ENCODE peak calls at places on chromosome 16, in nine cellular contexts. H is K562, E is WERI-Rb-1, D is IMR-90, X is HL-60, Z is astrocyte, O is cardiac muscle cell, A is stomach, V is dorsolateral prefrontal cortex. P is an unnamed sample.
A peak's percentile ranks its signal among the peaks of the same experiment; 100 is the strongest.

GRCh38 chr16:78768723-78769122 is 669.3 kb downstream of the WWOX start:
- DNase-seq in Z (no peak), E (no peak), H (no peak), X (no peak), A (no peak), D (no peak), V (no peak), O (no peak), P (no peak)

GRCh38 chr16:2777231-2777902 is at the start of gene ELOB:
- DNase-seq in A (peak; percentile 92), V (peak; percentile 76), O (peak; percentile 92), X (peak; percentile 85), E (peak; percentile 86), H (peak; percentile 95), D (peak; percentile 73), Z (peak; percentile 47), P (peak; percentile 24)

GRCh38 chr16:28292731-28293588 is 635 bp downstream of the SBK1 start:
- DNase-seq in V (no peak), X (no peak), D (no peak), Z (no peak), H (no peak), E (peak; percentile 65), O (peak; percentile 57), A (no peak), P (no peak)

GRCh38 chr16:64745275-64745674 is 376.6 kb downstream of the CDH11 start:
- DNase-seq in X (no peak), H (no peak), A (no peak), D (peak; percentile 3), O (no peak), V (no peak), Z (no peak), E (no peak), P (no peak)

GRCh38 chr16:77434365-77435239 is at the start of gene ADAMTS18:
- DNase-seq in Z (no peak), X (no peak), O (peak; percentile 25), D (no peak), E (peak; percentile 16), H (no peak), V (no peak), A (no peak), P (no peak)

GRCh38 chr16:57648590-57649442 is 19.3 kb upstream of the ADGRG3 start:
- DNase-seq in X (peak; percentile 83), Z (no peak), O (peak; percentile 84), H (peak; percentile 91), A (peak; percentile 90), E (peak; percentile 80), D (peak; percentile 62), V (no peak), P (no peak)

GRCh38 chr16:87854053-87854906 is 15.0 kb downstream of the SLC7A5 start:
- DNase-seq in A (no peak), O (no peak), Z (no peak), E (peak; percentile 76), X (no peak), H (peak; percentile 98), D (no peak), V (no peak), P (no peak)

GRCh38 chr16:81505011-81505660 is 60.5 kb downstream of the CMIP start:
- DNase-seq in A (no peak), H (peak; percentile 95), Z (no peak), E (no peak), O (no peak), X (no peak), D (no peak), V (no peak), P (no peak)

GRCh38 chr16:14307623-14308356 is 236.7 kb downstream of the MRTFB start:
- DNase-seq in X (no peak), E (no peak), O (no peak), Z (no peak), D (no peak), H (peak; percentile 37), A (no peak), V (no peak), P (no peak)

GRCh38 chr16:15699819-15700218 is 49.8 kb downstream of the NDE1 start:
- DNase-seq in Z (no peak), V (no peak), E (no peak), A (no peak), O (no peak), D (no peak), X (no peak), H (no peak), P (no peak)

GRCh38 chr16:49275870-49276269 is 5.8 kb downstream of the CBLN1 start:
- DNase-seq in X (no peak), V (no peak), D (no peak), E (no peak), O (no peak), A (no peak), Z (no peak), H (no peak), P (no peak)
- H3K27me3 ChIP-seq in X (peaks cover 55% of the 10 kb centered on the region), V (peaks cover 30% of the 10 kb centered on the region), D (peaks cover 52% of the 10 kb centered on the region), E (peaks cover 8% of the 10 kb centered on the region), O (peaks cover 98% of the 10 kb centered on the region), A (peaks cover 49% of the 10 kb centered on the region), Z (peaks cover 52% of the 10 kb centered on the region), H (peaks cover 67% of the 10 kb centered on the region), P (peaks cover 45% of the 10 kb centered on the region)

GRCh38 chr16:84225126-84225525 is 14.7 kb downstream of the KCNG4 start:
- DNase-seq in D (no peak), O (no peak), Z (no peak), V (no peak), E (no peak), X (no peak), A (no peak), H (no peak), P (no peak)
- TF ChIP-seq CTCF in D (no peak), O (no peak), Z (no peak), V (no peak), E (no peak), X (no peak), A (no peak), H (no peak), P (no peak)

DNA sequence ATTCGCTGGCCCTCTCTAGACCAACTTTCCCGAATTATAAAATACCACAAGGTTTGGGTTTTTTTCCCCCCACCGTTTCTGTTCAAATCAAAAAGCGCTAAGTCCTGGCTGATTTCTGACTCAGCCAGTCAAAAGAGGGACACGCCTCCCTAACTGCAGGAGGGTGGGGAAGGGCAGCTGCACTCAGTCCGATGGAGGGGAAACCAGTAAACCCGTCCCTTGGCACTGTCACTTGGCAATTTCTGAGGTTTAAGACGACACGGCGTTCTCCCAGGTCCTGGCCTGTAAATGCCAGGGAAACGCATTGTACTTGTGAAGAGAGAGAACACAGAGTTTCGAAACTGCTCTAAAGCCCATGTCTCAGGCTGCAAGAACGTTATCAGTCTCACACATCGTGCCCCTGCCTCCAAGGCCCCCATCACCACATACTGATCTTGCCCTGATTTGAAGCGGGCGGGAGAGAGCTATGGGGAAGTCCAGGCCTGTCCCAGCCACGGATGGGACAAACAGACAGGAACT is 57.9 kb downstream of the ZFHX3 start:
- DNase-seq in E (no peak), A (peak; percentile 61), H (no peak), Z (peak; percentile 72), X (peak; percentile 46), O (no peak), V (no peak), D (peak; percentile 68), P (peak; percentile 61)
- H3K4me3 ChIP-seq in E (no peak overlapping the region), A (peak overlapping the region; percentile 19), H (no peak overlapping the region), Z (peak overlapping the region; percentile 45), X (no peak overlapping the region), O (no peak overlapping the region), V (no peak overlapping the region), D (peak overlapping the region; percentile 9), P (peak overlapping the region; percentile 22)

DNA sequence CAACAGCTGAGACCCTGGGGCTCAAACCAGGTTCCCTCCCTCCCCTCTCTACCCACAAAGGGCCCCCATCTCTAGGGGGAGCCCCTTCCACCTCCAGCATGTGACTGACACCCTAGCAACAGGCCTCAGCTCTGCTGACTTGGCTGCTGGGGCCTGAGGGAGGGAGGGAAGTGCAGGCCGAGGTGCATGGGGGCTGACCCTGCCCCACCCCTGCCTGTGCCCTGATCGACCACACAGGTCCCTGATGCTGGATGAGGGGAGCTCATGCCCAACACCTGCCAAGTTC is 2.3 kb downstream of the HSF4 start:
- DNase-seq in E (no peak), V (no peak), O (no peak), Z (no peak), A (no peak), H (no peak), X (no peak), D (no peak), P (no peak)
- H3K27me3 ChIP-seq in E (no peaks in the 10 kb centered on the region), V (no peaks in the 10 kb centered on the region), O (peaks cover 75% of the 10 kb centered on the region), Z (peaks cover 61% of the 10 kb centered on the region), A (no peaks in the 10 kb centered on the region), H (no peaks in the 10 kb centered on the region), X (peaks cover 73% of the 10 kb centered on the region), D (peaks cover 24% of the 10 kb centered on the region), P (peaks cover 18% of the 10 kb centered on the region)